ENCODE peak calls at places on chromosome 6, in ten cellular contexts. K, E, I, V, B, F, J, U, H and L are unnamed samples.

GRCh38 chr6:143160439-143161220 is 99.9 kb downstream of the AIG1 start:
- DNase-seq in K (no peak), I (no peak), H (no peak), E (no peak), U (no peak), J (no peak), B (no peak), F (no peak), V (no peak), L (no peak)

GRCh38 chr6:2674857-2675256 is 75.9 kb downstream of the MYLK4 start:
- DNase-seq in U (no peak), F (no peak), H (no peak), V (no peak), K (no peak), I (no peak), E (no peak), B (no peak), J (no peak), L (no peak)

GRCh38 chr6:136425793-136426192 is 124.4 kb downstream of the MAP7 start:
- DNase-seq in K (no peak), B (no peak), H (no peak), J (no peak), V (no peak), E (no peak), F (no peak), U (no peak), I (no peak), L (no peak)

GRCh38 chr6:41836022-41836659 is 48.6 kb downstream of the TOMM6 start:
- DNase-seq in E (no peak), H (no peak), B (no peak), V (no peak), U (no peak), F (no peak), J (no peak), I (no peak), K (no peak), L (no peak)

GRCh38 chr6:33694977-33695376 is 16.5 kb downstream of the UQCC2 start:
- DNase-seq in H (no peak), E (no peak), J (no peak), U (no peak), V (no peak), I (no peak), F (no peak), K (no peak), B (no peak), L (no peak)

GRCh38 chr6:63351995-63352586 is 32.3 kb upstream of the LGSN start:
- DNase-seq in J (no peak), B (no peak), U (no peak), V (no peak), E (no peak), I (peak; percentile 48), H (no peak), F (no peak), K (peak; percentile 5), L (no peak)

GRCh38 chr6:142331601-142332000 is 29.8 kb downstream of the ADGRG6 start:
- DNase-seq in J (no peak), U (no peak), I (no peak), F (no peak), B (no peak), H (no peak), E (no peak), K (no peak), V (no peak), L (no peak)

GRCh38 chr6:45003400-45003799 is 324.7 kb upstream of the RUNX2 start:
- DNase-seq in B (no peak), U (no peak), I (no peak), K (no peak), J (no peak), F (no peak), H (no peak), E (no peak), V (no peak), L (no peak)

GRCh38 chr6:114042267-114043075 is 71.5 kb upstream of the HDAC2 start:
- DNase-seq in H (no peak), I (no peak), K (no peak), V (no peak), E (no peak), U (no peak), J (no peak), F (no peak), B (no peak), L (no peak)

GRCh38 chr6:106163966-106164877 is 78.1 kb downstream of the PRDM1 start:
- DNase-seq in I (peak; percentile 79), J (peak; percentile 64), B (no peak), V (no peak), H (no peak), K (no peak), E (peak; percentile 82), F (peak; percentile 65), U (no peak), L (no peak)

GRCh38 chr6:31621320-31621939 is 915 bp downstream of the PRRC2A start:
- DNase-seq in H (no peak), F (no peak), U (no peak), J (no peak), V (no peak), K (no peak), E (no peak), I (no peak), B (no peak), L (no peak)

GRCh38 chr6:83696674-83697073 is 12.2 kb downstream of the SNAP91 start:
- DNase-seq in F (no peak), V (no peak), I (no peak), H (no peak), E (no peak), B (no peak), J (no peak), K (no peak), U (no peak), L (no peak)

GRCh38 chr6:135144678-135145508 is 36.2 kb upstream of the MYB start:
- DNase-seq in H (no peak), J (no peak), V (no peak), K (peak; percentile 56), E (no peak), B (no peak), U (no peak), I (peak; percentile 74), F (no peak), L (no peak)

GRCh38 chr6:6878921-6879585 is 228.7 kb upstream of the RREB1 start:
- DNase-seq in K (no peak), V (no peak), J (no peak), H (no peak), U (no peak), B (no peak), I (no peak), F (no peak), E (no peak), L (no peak)

GRCh38 chr6:43865086-43865485 is 95.1 kb downstream of the VEGFA start:
- DNase-seq in E (no peak), B (no peak), K (no peak), I (no peak), V (no peak), H (no peak), U (no peak), F (no peak), J (no peak), L (no peak)

GRCh38 chr6:125804264-125804663 is 13.5 kb downstream of the NCOA7 start:
- DNase-seq in H (no peak), U (no peak), K (no peak), J (no peak), F (no peak), I (no peak), E (peak; percentile 29), V (no peak), B (no peak), L (no peak)

GRCh38 chr6:39791311-39791710 is 865 bp upstream of the DAAM2 start:
- DNase-seq in U (no peak), H (peak; percentile 10), J (no peak), K (peak; percentile 7), F (no peak), E (no peak), I (no peak), B (no peak), V (no peak), L (no peak)

GRCh38 chr6:71531841-71532240 is 243.2 kb downstream of the OGFRL1 start:
- DNase-seq in F (no peak), U (no peak), K (no peak), B (no peak), H (no peak), E (no peak), V (no peak), I (no peak), J (no peak), L (no peak)

GRCh38 chr6:73722318-73723060 is 26.5 kb downstream of the CD109 start:
- DNase-seq in B (no peak), E (peak; percentile 7), F (no peak), I (no peak), K (no peak), U (no peak), H (no peak), J (peak; percentile 20), V (no peak), L (no peak)

GRCh38 chr6:107046316-107046715 is 18.3 kb downstream of the MTRES1 start:
- DNase-seq in K (no peak), U (no peak), V (no peak), F (no peak), J (no peak), E (no peak), B (no peak), H (peak; percentile 27), I (no peak), L (no peak)